ENCODE peak calls at places on chromosomes 13 and 19, in nine cellular contexts. One of them, this sample, is unnamed.

GRCh38 chr19:52231154-52231565 is 38.2 kb upstream of the ZNF766 start:
- DNase-seq in H1: no peak
- DNase-seq in GM23338: no peak
- DNase-seq in A673: no peak
- DNase-seq in neural progenitor cell: no peak
- DNase-seq in PC-9: no peak
- DNase-seq in astrocyte: peak; percentile 23
- DNase-seq in fibroblast of lung: no peak
- DNase-seq in GM23248: peak; percentile 59
- DNase-seq in this sample: peak; percentile 82

GRCh38 chr13:71634605-71635443 is 232.2 kb downstream of the DACH1 start:
- DNase-seq in GM23338: no peak
- DNase-seq in fibroblast of lung: no peak
- DNase-seq in PC-9: no peak
- DNase-seq in neural progenitor cell: no peak
- DNase-seq in GM23248: no peak
- DNase-seq in H1: no peak
- DNase-seq in astrocyte: no peak
- DNase-seq in A673: peak; percentile 87
- DNase-seq in this sample: no peak

GRCh38 chr19:51093066-51093465 is 10.4 kb upstream of the KLK14 start:
- DNase-seq in fibroblast of lung: no peak
- DNase-seq in GM23248: no peak
- DNase-seq in A673: no peak
- DNase-seq in astrocyte: no peak
- DNase-seq in H1: no peak
- DNase-seq in neural progenitor cell: no peak
- DNase-seq in GM23338: no peak
- DNase-seq in PC-9: peak; percentile 19
- DNase-seq in this sample: no peak

GRCh38 chr13:100887729-100888151 is 213.1 kb upstream of the TMTC4 start:
- DNase-seq in PC-9: peak; percentile 42
- DNase-seq in fibroblast of lung: peak; percentile 46
- DNase-seq in neural progenitor cell: no peak
- DNase-seq in GM23338: no peak
- DNase-seq in GM23248: peak; percentile 93
- DNase-seq in astrocyte: peak; percentile 76
- DNase-seq in A673: peak; percentile 66
- DNase-seq in H1: no peak
- DNase-seq in this sample: no peak

GRCh38 chr19:8592231-8593009 is 15.2 kb upstream of the MYO1F start:
- DNase-seq in GM23248: peak; percentile 100
- DNase-seq in fibroblast of lung: peak; percentile 92
- DNase-seq in A673: peak; percentile 99
- DNase-seq in neural progenitor cell: peak; percentile 100
- DNase-seq in H1: peak; percentile 100
- DNase-seq in astrocyte: peak; percentile 86
- DNase-seq in PC-9: peak; percentile 41
- DNase-seq in GM23338: peak; percentile 100
- DNase-seq in this sample: peak; percentile 25

GRCh38 chr13:34748078-34748477 is 194.0 kb upstream of the NBEA start:
- DNase-seq in neural progenitor cell: no peak
- DNase-seq in A673: no peak
- DNase-seq in H1: no peak
- DNase-seq in fibroblast of lung: peak; percentile 79
- DNase-seq in GM23338: no peak
- DNase-seq in GM23248: peak; percentile 64
- DNase-seq in astrocyte: peak; percentile 92
- DNase-seq in PC-9: no peak
- DNase-seq in this sample: no peak

GRCh38 chr19:8578642-8579265 is 1.5 kb upstream of the MYO1F start:
- DNase-seq in PC-9: peak; percentile 55
- DNase-seq in astrocyte: no peak
- DNase-seq in A673: peak; percentile 81
- DNase-seq in GM23248: peak; percentile 74
- DNase-seq in neural progenitor cell: peak; percentile 85
- DNase-seq in fibroblast of lung: peak; percentile 57
- DNase-seq in H1: peak; percentile 33
- DNase-seq in GM23338: peak; percentile 94
- DNase-seq in this sample: peak; percentile 37

GRCh38 chr13:40228981-40229380 is 437.5 kb downstream of the FOXO1 start:
- DNase-seq in GM23338: no peak
- DNase-seq in H1: no peak
- DNase-seq in A673: no peak
- DNase-seq in PC-9: no peak
- DNase-seq in astrocyte: no peak
- DNase-seq in neural progenitor cell: no peak
- DNase-seq in fibroblast of lung: peak; percentile 27
- DNase-seq in GM23248: no peak
- DNase-seq in this sample: no peak

GRCh38 chr19:46660601-46661019 is 372 bp downstream of the DACT3 start:
- DNase-seq in neural progenitor cell: peak; percentile 55
- DNase-seq in GM23248: no peak
- DNase-seq in GM23338: peak; percentile 40
- DNase-seq in PC-9: no peak
- DNase-seq in H1: no peak
- DNase-seq in A673: no peak
- DNase-seq in fibroblast of lung: no peak
- DNase-seq in astrocyte: no peak
- DNase-seq in this sample: no peak

GRCh38 chr19:20162821-20163220 is 4.2 kb upstream of the ZNF486 start:
- DNase-seq in fibroblast of lung: no peak
- DNase-seq in H1: no peak
- DNase-seq in astrocyte: no peak
- DNase-seq in GM23338: no peak
- DNase-seq in A673: no peak
- DNase-seq in neural progenitor cell: no peak
- DNase-seq in PC-9: no peak
- DNase-seq in GM23248: no peak
- DNase-seq in this sample: no peak

GRCh38 chr13:33249066-33249465 is 36.5 kb downstream of the STARD13 start:
- DNase-seq in astrocyte: peak; percentile 83
- DNase-seq in GM23338: no peak
- DNase-seq in A673: no peak
- DNase-seq in GM23248: peak; percentile 48
- DNase-seq in PC-9: no peak
- DNase-seq in neural progenitor cell: no peak
- DNase-seq in H1: no peak
- DNase-seq in fibroblast of lung: no peak
- DNase-seq in this sample: peak; percentile 74

GRCh38 chr19:46821512-46822359 is 28.9 kb downstream of the AP2S1 start:
- DNase-seq in astrocyte: no peak
- DNase-seq in GM23338: no peak
- DNase-seq in H1: no peak
- DNase-seq in A673: no peak
- DNase-seq in neural progenitor cell: peak; percentile 16
- DNase-seq in fibroblast of lung: no peak
- DNase-seq in PC-9: no peak
- DNase-seq in GM23248: no peak
- DNase-seq in this sample: no peak

GRCh38 chr13:23966691-23967615 is 69.7 kb upstream of the C1QTNF9B start:
- DNase-seq in GM23248: no peak
- DNase-seq in GM23338: no peak
- DNase-seq in fibroblast of lung: peak; percentile 28
- DNase-seq in A673: no peak
- DNase-seq in neural progenitor cell: no peak
- DNase-seq in H1: no peak
- DNase-seq in PC-9: no peak
- DNase-seq in astrocyte: no peak
- DNase-seq in this sample: no peak

GRCh38 chr19:2969104-2969504 is 8.3 kb upstream of the TLE6 start:
- DNase-seq in fibroblast of lung: peak; percentile 65
- DNase-seq in A673: no peak
- DNase-seq in astrocyte: no peak
- DNase-seq in GM23338: no peak
- DNase-seq in H1: no peak
- DNase-seq in GM23248: peak; percentile 44
- DNase-seq in neural progenitor cell: no peak
- DNase-seq in PC-9: no peak
- DNase-seq in this sample: no peak

DNA sequence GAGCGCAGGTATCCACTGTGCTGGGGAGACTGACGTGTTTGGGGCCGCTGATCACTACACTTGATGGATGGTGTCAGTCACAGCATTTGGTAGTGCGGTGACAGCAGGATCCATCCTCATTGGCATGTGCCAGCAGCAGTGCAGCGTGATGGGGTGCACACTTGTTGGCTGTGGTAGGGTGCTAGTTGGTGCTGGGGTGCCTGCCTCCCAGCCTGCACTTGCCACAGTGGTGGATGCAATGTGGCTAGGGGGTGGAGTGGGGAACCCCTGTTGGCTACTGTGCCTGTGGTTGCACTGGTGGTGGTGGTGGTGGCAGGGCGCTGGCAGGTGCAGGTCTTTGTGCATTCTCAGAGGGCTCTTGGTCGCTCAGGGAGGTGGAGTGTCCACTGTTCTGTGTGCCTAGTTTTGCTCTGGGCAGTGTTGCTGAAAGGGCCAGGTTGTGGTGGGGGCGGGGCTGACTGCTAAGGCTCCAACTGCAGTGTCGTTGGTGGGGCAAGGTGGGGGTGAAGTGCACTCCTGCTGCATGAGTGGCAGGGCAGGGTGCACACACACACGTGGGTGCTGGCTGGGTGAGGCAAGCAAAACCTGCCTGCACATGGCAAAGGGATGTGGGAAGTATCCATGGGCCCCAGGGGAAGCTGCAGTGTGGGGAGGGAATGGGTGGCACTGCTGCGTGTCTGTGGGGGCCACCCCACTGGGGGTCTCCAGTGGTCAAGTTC is 84.8 kb downstream of the ZMYM2 start:
- DNase-seq in astrocyte: no peak
- DNase-seq in PC-9: no peak
- DNase-seq in neural progenitor cell: no peak
- DNase-seq in GM23338: no peak
- DNase-seq in fibroblast of lung: no peak
- DNase-seq in GM23248: no peak
- DNase-seq in A673: no peak
- DNase-seq in H1: no peak
- DNase-seq in this sample: no peak
- TF ChIP-seq EZH2 in astrocyte: no peak
- TF ChIP-seq EZH2 in PC-9: no peak
- TF ChIP-seq EZH2 in neural progenitor cell: no peak
- TF ChIP-seq EZH2 in GM23338: no peak
- TF ChIP-seq EZH2 in fibroblast of lung: no peak
- TF ChIP-seq EZH2 in GM23248: no peak
- TF ChIP-seq EZH2 in A673: no peak
- TF ChIP-seq EZH2 in H1: no peak
- TF ChIP-seq EZH2 in this sample: no peak

GRCh38 chr19:13238891-13239534 is 88.8 kb downstream of the IER2 start:
- DNase-seq in GM23338: no peak
- DNase-seq in astrocyte: no peak
- DNase-seq in H1: no peak
- DNase-seq in neural progenitor cell: no peak
- DNase-seq in GM23248: no peak
- DNase-seq in fibroblast of lung: no peak
- DNase-seq in A673: no peak
- DNase-seq in PC-9: no peak
- DNase-seq in this sample: no peak

GRCh38 chr19:13240312-13241022 is 90.3 kb downstream of the IER2 start:
- DNase-seq in GM23338: no peak
- DNase-seq in A673: no peak
- DNase-seq in H1: no peak
- DNase-seq in fibroblast of lung: no peak
- DNase-seq in astrocyte: no peak
- DNase-seq in neural progenitor cell: no peak
- DNase-seq in PC-9: peak; percentile 32
- DNase-seq in GM23248: no peak
- DNase-seq in this sample: no peak

GRCh38 chr19:13231663-13232062 is 81.5 kb downstream of the IER2 start:
- DNase-seq in fibroblast of lung: no peak
- DNase-seq in neural progenitor cell: no peak
- DNase-seq in H1: no peak
- DNase-seq in PC-9: peak; percentile 53
- DNase-seq in GM23248: no peak
- DNase-seq in GM23338: no peak
- DNase-seq in astrocyte: no peak
- DNase-seq in A673: no peak
- DNase-seq in this sample: no peak

GRCh38 chr19:13229246-13229645 is 79.0 kb downstream of the IER2 start:
- DNase-seq in astrocyte: no peak
- DNase-seq in PC-9: no peak
- DNase-seq in A673: no peak
- DNase-seq in H1: no peak
- DNase-seq in fibroblast of lung: no peak
- DNase-seq in neural progenitor cell: no peak
- DNase-seq in GM23248: no peak
- DNase-seq in GM23338: no peak
- DNase-seq in this sample: no peak

GRCh38 chr19:13234518-13234917 is 84.3 kb downstream of the IER2 start:
- DNase-seq in A673: peak; percentile 87
- DNase-seq in neural progenitor cell: peak; percentile 76
- DNase-seq in H1: peak; percentile 31
- DNase-seq in GM23338: peak; percentile 94
- DNase-seq in PC-9: no peak
- DNase-seq in astrocyte: no peak
- DNase-seq in fibroblast of lung: peak; percentile 9
- DNase-seq in GM23248: peak; percentile 65
- DNase-seq in this sample: no peak
- TF ChIP-seq EZH2 in A673: no peak
- TF ChIP-seq EZH2 in neural progenitor cell: no peak
- TF ChIP-seq EZH2 in H1: no peak
- TF ChIP-seq EZH2 in GM23338: no peak
- TF ChIP-seq EZH2 in PC-9: no peak
- TF ChIP-seq EZH2 in astrocyte: no peak
- TF ChIP-seq EZH2 in fibroblast of lung: no peak
- TF ChIP-seq EZH2 in GM23248: no peak
- TF ChIP-seq EZH2 in this sample: no peak

GRCh38 chr19:18657590-18658365 is 20.9 kb downstream of the KLHL26 start:
- DNase-seq in fibroblast of lung: peak; percentile 92
- DNase-seq in GM23248: peak; percentile 39
- DNase-seq in H1: no peak
- DNase-seq in A673: peak; percentile 40
- DNase-seq in GM23338: peak; percentile 78
- DNase-seq in neural progenitor cell: peak; percentile 74
- DNase-seq in astrocyte: peak; percentile 91
- DNase-seq in PC-9: peak; percentile 31
- DNase-seq in this sample: no peak
- TF ChIP-seq EZH2 in fibroblast of lung: no peak
- TF ChIP-seq EZH2 in GM23248: no peak
- TF ChIP-seq EZH2 in H1: no peak
- TF ChIP-seq EZH2 in A673: no peak
- TF ChIP-seq EZH2 in GM23338: no peak
- TF ChIP-seq EZH2 in neural progenitor cell: no peak
- TF ChIP-seq EZH2 in astrocyte: no peak
- TF ChIP-seq EZH2 in PC-9: no peak
- TF ChIP-seq EZH2 in this sample: no peak

DNA sequence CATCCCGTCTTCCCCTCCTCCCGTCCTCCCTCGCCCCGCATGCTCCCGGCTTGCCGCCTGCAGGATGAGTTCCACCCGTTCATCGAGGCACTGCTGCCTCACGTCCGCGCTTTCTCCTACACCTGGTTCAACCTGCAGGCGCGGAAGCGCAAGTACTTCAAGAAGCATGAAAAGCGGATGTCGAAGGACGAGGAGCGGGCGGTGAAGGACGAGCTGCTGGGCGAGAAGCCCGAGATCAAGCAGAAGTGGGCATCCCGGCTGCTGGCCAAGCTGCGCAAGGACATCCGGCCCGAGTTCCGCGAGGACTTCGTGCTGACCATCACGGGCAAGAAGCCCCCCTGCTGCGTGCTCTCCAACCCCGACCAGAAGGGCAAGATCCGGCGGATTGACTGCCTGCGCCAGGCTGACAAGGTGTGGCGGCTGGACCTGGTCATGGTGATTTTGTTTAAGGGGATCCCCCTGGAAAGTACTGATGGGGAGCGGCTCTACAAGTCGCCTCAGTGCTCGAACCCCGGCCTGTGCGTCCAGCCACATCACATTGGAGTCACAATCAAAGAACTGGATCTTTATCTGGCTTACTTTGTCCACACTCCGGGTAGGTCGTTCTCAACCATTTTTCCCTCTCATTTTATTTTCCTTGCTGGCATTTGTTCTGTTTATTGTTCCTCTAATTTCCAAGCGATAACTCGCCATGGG is 29.8 kb downstream of the NFIX start:
- DNase-seq in H1: no peak
- DNase-seq in fibroblast of lung: no peak
- DNase-seq in GM23248: peak; percentile 56
- DNase-seq in astrocyte: no peak
- DNase-seq in GM23338: peak; percentile 69
- DNase-seq in PC-9: no peak
- DNase-seq in A673: no peak
- DNase-seq in neural progenitor cell: peak; percentile 51
- DNase-seq in this sample: peak; percentile 56
- TF ChIP-seq EZH2 in H1: peak; percentile 98
- TF ChIP-seq EZH2 in fibroblast of lung: no peak
- TF ChIP-seq EZH2 in GM23248: no peak
- TF ChIP-seq EZH2 in astrocyte: peak; percentile 50
- TF ChIP-seq EZH2 in GM23338: peak; percentile 86
- TF ChIP-seq EZH2 in PC-9: no peak
- TF ChIP-seq EZH2 in A673: no peak
- TF ChIP-seq EZH2 in neural progenitor cell: peak; percentile 95
- TF ChIP-seq EZH2 in this sample: no peak